ENCODE peak calls at places on chromosomes 13 and 19, in six cellular contexts. Q, A, C, O, K and P are unnamed samples.

GRCh38 chr13:79918620-79919019 is 422.3 kb downstream of the SPRY2 start:
- DNase-seq in Q (no peak), A (peak), C (no peak), O (no peak), K (no peak), P (no peak)

GRCh38 chr13:54226866-54227265 is 1198.3 kb downstream of the OLFM4 start:
- DNase-seq in Q (no peak), A (no peak), C (no peak), O (no peak), K (no peak), P (no peak)

GRCh38 chr13:48431987-48432615 is 19.2 kb upstream of the LPAR6 start:
- DNase-seq in Q (peak), A (no peak), C (no peak), O (peak), K (no peak), P (no peak)

GRCh38 chr19:343941-344624 is 513 bp downstream of the MIER2 start:
- DNase-seq in Q (no peak), A (peak), C (peak), O (peak), K (peak), P (peak)

GRCh38 chr19:1154731-1155351 is 19.2 kb downstream of the SBNO2 start:
- DNase-seq in Q (peak), A (no peak), C (no peak), O (peak), K (no peak), P (no peak)

GRCh38 chr13:44739120-44739519 is 163.0 kb upstream of the TSC22D1 start:
- DNase-seq in Q (no peak), A (peak), C (no peak), O (no peak), K (no peak), P (no peak)

GRCh38 chr13:106917673-106918652 is 350.0 kb upstream of the ARGLU1 start:
- DNase-seq in Q (peak), A (peak), C (peak), O (peak), K (peak), P (peak)

GRCh38 chr19:10872551-10873107 is 1.3 kb downstream of the CARM1 start:
- DNase-seq in Q (no peak), A (no peak), C (no peak), O (no peak), K (no peak), P (no peak)

GRCh38 chr19:51660975-51661600 is 14.5 kb upstream of the SIGLEC14 start:
- DNase-seq in Q (peak), A (peak), C (peak), O (no peak), K (peak), P (peak)

GRCh38 chr13:45231722-45232121 is 30.9 kb upstream of the KCTD4 start:
- DNase-seq in Q (no peak), A (no peak), C (no peak), O (no peak), K (no peak), P (no peak)

GRCh38 chr19:5621945-5622464 is 571 bp downstream of the SAFB2 start:
- DNase-seq in Q (no peak), A (no peak), C (no peak), O (no peak), K (peak), P (peak)

GRCh38 chr13:113207890-113208423 is 512 bp downstream of the PCID2 start:
- DNase-seq in Q (peak), A (peak), C (peak), O (no peak), K (no peak), P (peak)

GRCh38 chr19:54473071-54473941 is at the start of gene CDC42EP5:
- DNase-seq in Q (peak), A (no peak), C (no peak), O (peak), K (no peak), P (no peak)

GRCh38 chr13:34000955-34001354 is 183.0 kb downstream of the RFC3 start:
- DNase-seq in Q (no peak), A (no peak), C (no peak), O (no peak), K (no peak), P (no peak)

GRCh38 chr19:5676105-5676671 is 4.1 kb downstream of the MICOS13 start:
- DNase-seq in Q (no peak), A (no peak), C (no peak), O (no peak), K (no peak), P (no peak)

GRCh38 chr19:3304871-3305423 is 61.4 kb upstream of the NFIC start:
- DNase-seq in Q (peak), A (peak), C (peak), O (no peak), K (peak), P (peak)

GRCh38 chr19:10603084-10603872 is 16.2 kb upstream of the AP1M2 start:
- DNase-seq in Q (no peak), A (no peak), C (peak), O (no peak), K (peak), P (no peak)

GRCh38 chr19:1889907-1890306 is 4.6 kb upstream of the ABHD17A start:
- DNase-seq in Q (no peak), A (no peak), C (no peak), O (no peak), K (no peak), P (no peak)

GRCh38 chr13:101942038-101942437 is 459.8 kb downstream of the FGF14 start:
- DNase-seq in Q (no peak), A (no peak), C (peak), O (no peak), K (no peak), P (peak)

GRCh38 chr13:43405457-43405856 is 381.3 kb downstream of the ENOX1 start:
- DNase-seq in Q (peak), A (no peak), C (no peak), O (no peak), K (no peak), P (no peak)

GRCh38 chr19:38321646-38322323 is 2.1 kb downstream of the KCNK6 start:
- DNase-seq in Q (no peak), A (no peak), C (no peak), O (peak), K (no peak), P (no peak)

GRCh38 chr13:77966671-77967070 is 48.0 kb upstream of the EDNRB start:
- DNase-seq in Q (no peak), A (no peak), C (no peak), O (no peak), K (no peak), P (no peak)

GRCh38 chr13:74573654-74574053 is 439.4 kb upstream of the KLF12 start:
- DNase-seq in Q (no peak), A (peak), C (peak), O (no peak), K (no peak), P (peak)

GRCh38 chr13:24215732-24216131 is 55.2 kb downstream of the SPATA13 start:
- DNase-seq in Q (peak), A (no peak), C (no peak), O (peak), K (no peak), P (no peak)

GRCh38 chr19:43704002-43704705 is 11.7 kb upstream of the IRGC start:
- DNase-seq in Q (no peak), A (no peak), C (no peak), O (no peak), K (no peak), P (no peak)

GRCh38 chr19:54439174-54439851 is 9.7 kb upstream of the LENG8 start:
- DNase-seq in Q (no peak), A (peak), C (peak), O (no peak), K (no peak), P (peak)